ENCODE peak calls at places on chromosomes 3 and 15, in six cellular contexts. D, G, L, C, K and O are unnamed samples.

GRCh38 chr3:155352900-155353490 is 59.5 kb upstream of the STRIT1 start:
- DNase-seq in D (peak; percentile 28), G (peak; percentile 30), K (no peak), C (no peak), L (no peak), O (no peak)

GRCh38 chr15:78177447-78177873 is 28.3 kb downstream of the IDH3A start:
- DNase-seq in K (peak; percentile 14), L (no peak), G (peak; percentile 29), C (peak; percentile 51), D (peak; percentile 65), O (no peak)

GRCh38 chr3:174243194-174243593 is 615.9 kb upstream of the NAALADL2 start:
- DNase-seq in C (no peak), L (no peak), K (no peak), D (no peak), G (no peak), O (no peak)

GRCh38 chr15:74783072-74783807 is 1.4 kb downstream of the CSK start:
- DNase-seq in C (no peak), D (no peak), K (no peak), G (no peak), L (no peak), O (no peak)

GRCh38 chr3:194249323-194250103 is 101.6 kb downstream of the CPN2 start:
- DNase-seq in L (no peak), D (no peak), G (no peak), C (no peak), K (no peak), O (no peak)

GRCh38 chr3:108605491-108605890 is 16.0 kb downstream of the DZIP3 start:
- DNase-seq in L (no peak), D (no peak), K (no peak), G (peak; percentile 12), C (no peak), O (no peak)

GRCh38 chr3:46663611-46664135 is 29.8 kb downstream of the ALS2CL start:
- DNase-seq in C (no peak), G (no peak), K (no peak), L (no peak), D (peak; percentile 48), O (no peak)

GRCh38 chr3:65144791-65145355 is 457.1 kb upstream of the ADAMTS9 start:
- DNase-seq in K (no peak), C (no peak), G (no peak), L (no peak), D (no peak), O (no peak)

GRCh38 chr15:94026458-94026967 is 204.8 kb upstream of the MCTP2 start:
- DNase-seq in C (no peak), D (no peak), K (no peak), G (no peak), L (no peak), O (no peak)

GRCh38 chr3:159418571-159419526 is 569.8 kb upstream of the IL12A start:
- DNase-seq in G (no peak), C (no peak), L (no peak), D (no peak), K (no peak), O (no peak)

GRCh38 chr3:158160958-158161357 is 51.1 kb downstream of the RSRC1 start:
- DNase-seq in L (no peak), G (no peak), K (no peak), C (no peak), D (no peak), O (no peak)

GRCh38 chr3:57727096-57727495 is 29.0 kb upstream of the SLMAP start:
- DNase-seq in K (no peak), C (no peak), G (no peak), D (no peak), L (no peak), O (no peak)

DNA sequence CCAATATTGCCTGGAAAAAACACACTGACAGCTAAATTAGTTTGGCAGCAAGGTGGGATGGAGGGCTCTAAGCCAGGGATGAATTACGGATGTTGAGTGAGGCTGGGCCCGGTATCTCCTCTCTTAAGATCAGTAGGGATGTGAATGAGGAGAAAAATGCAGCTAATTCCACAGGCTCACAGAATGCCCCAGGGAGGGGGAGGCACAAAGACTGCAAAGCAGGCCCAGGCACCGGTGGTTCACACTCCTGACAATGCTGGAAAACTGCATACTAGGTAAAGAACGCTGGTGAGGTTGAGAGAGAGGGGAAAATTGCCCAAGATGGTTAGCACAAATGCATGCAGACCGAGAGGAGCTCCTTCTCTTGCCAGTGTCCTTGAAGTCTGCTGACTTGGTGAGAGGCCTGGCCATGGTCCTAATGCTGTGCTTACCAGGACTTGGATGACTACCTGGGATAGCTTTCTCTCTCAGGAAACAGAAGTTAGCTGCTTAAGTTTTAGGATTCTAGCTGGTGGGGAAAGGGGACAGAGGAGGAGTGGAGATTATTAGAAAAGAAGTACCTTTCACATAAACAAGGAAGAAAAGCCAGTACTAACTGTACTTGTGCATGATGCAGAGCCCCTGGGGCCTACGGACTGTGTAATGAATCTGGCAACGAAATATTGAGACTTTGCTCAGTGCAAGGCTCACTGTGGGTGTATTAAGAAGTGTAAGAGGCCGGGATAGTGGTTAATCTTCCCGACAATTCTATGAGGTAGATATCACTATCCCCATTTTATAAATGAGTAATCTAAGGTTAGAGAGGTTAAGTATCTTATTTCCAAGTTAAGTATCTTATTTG is 89.2 kb downstream of the WDR76 start:
- DNase-seq in G (no peak), C (no peak), L (no peak), D (no peak), K (no peak), O (no peak)
- H3K27ac ChIP-seq in G (no peak overlapping the region), C (no peak overlapping the region), L (no peak overlapping the region), D (no peak overlapping the region), K (peak overlapping the region; percentile 39), O (no peak overlapping the region)

DNA sequence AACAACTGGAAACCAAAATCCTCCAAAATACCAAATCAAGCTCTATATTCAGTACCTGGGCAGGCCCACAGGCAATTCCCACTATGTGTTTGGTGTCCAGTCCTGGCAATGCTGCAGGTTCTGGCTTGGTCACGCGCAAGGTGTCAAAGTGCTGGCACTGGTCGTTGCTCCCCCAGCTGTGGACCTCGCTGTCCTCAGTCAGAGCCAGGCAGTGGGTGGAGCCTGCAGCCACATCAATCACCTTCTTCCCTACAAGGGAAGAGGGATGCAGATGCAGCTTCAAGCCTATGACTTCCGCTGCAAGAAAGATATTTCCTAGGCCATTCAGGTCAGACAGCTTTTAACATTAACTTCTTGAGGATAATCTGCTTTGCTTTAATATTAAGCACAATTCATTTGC is 61.3 kb downstream of the HERC2 start:
- DNase-seq in C (no peak), K (no peak), D (no peak), G (no peak), L (peak; percentile 24), O (no peak)
- H3K27ac ChIP-seq in C (no peak overlapping the region), K (no peak overlapping the region), D (no peak overlapping the region), G (no peak overlapping the region), L (no peak overlapping the region), O (no peak overlapping the region)

DNA sequence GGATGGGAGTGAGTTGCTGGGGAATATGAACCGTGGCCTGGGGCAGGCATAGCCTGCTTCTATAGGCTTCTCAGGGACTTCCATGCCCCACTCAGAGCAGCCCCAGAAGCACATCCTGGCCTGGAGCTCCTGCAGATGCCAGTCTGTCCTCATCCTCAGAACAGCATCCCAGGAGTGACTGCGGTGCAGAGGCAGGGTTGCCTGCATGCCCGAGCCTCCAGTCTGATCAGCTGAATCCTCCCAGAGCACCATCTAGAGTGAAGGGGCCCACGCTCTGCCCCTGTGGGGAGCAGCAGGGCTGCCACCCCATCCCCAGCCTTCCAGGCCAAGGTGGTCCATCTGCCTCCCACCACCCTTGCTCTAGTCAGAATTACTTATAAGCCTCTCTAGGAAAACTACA is 44.7 kb upstream of the APEH start:
- DNase-seq in G (no peak), D (no peak), K (no peak), L (no peak), C (no peak), O (no peak)
- H3K27ac ChIP-seq in G (no peak overlapping the region), D (no peak overlapping the region), K (no peak overlapping the region), L (no peak overlapping the region), C (no peak overlapping the region), O (no peak overlapping the region)

DNA sequence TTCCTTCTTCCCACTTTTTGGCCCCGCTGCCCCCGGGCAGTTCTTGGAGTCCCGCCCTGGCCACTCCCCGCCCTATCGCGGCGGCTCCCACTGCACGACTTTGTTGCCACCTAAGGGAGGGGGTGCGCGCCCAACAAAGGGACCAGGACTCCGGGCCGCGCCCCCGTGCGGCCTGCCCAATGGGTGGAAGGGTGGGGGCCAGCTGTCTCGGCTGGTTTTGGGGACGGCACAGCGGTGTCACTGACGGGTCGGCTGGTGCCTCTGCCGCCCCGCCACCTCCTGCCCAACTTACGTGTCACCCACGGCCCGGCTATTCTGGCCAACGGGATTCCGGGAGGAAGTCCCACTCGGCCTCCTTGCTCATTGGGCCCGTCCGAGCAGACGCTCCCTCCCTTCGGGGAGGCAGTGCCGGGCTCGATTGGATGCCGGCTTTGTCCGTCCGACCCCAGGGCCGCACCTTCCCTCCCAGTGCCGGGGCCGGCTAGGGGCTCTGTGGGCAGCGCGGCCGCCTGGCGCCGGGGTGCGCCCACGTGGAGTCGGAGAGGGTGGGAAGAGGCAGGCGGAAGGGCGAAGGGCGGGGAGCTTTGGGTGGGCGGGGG is at the start of gene GOLIM4:
- DNase-seq in D (peak; percentile 98), K (peak; percentile 95), C (peak; percentile 96), L (peak; percentile 96), G (peak; percentile 97), O (peak; percentile 84)
- H3K27ac ChIP-seq in D (peak within 1 kb of the TSS; percentile 72), K (peak within 1 kb of the TSS; percentile 91), C (peak within 1 kb of the TSS; percentile 94), L (peak within 1 kb of the TSS; percentile 95), G (peak within 1 kb of the TSS; percentile 99), O (peak within 1 kb of the TSS; percentile 93)

GRCh38 chr3:134347516-134347915 is 26.7 kb downstream of the AMOTL2 start:
- DNase-seq in G (peak; percentile 88), K (no peak), L (no peak), C (no peak), D (no peak), O (no peak)
- H3K27ac ChIP-seq in G (peak overlapping the region; percentile 7), K (no peak overlapping the region), L (peak overlapping the region; percentile 67), C (no peak overlapping the region), D (no peak overlapping the region), O (peak overlapping the region; percentile 87)

GRCh38 chr3:168029705-168030104 is 66.0 kb downstream of the GOLIM4 start:
- DNase-seq in K (no peak), D (no peak), C (no peak), L (no peak), G (no peak), O (no peak)

GRCh38 chr3:168021737-168022450 is 73.8 kb downstream of the GOLIM4 start:
- DNase-seq in G (no peak), L (no peak), D (no peak), K (no peak), C (no peak), O (no peak)

GRCh38 chr3:168024537-168024941 is 71.2 kb downstream of the GOLIM4 start:
- DNase-seq in C (no peak), G (no peak), D (no peak), L (no peak), K (no peak), O (no peak)

GRCh38 chr3:168026764-168027163 is 69.0 kb downstream of the GOLIM4 start:
- DNase-seq in L (no peak), G (no peak), D (peak; percentile 41), C (no peak), K (no peak), O (no peak)

GRCh38 chr3:168025076-168025475 is 70.6 kb downstream of the GOLIM4 start:
- DNase-seq in K (no peak), L (no peak), D (no peak), C (no peak), G (no peak), O (no peak)
- H3K27ac ChIP-seq in K (no peak overlapping the region), L (peak overlapping the region; percentile 74), D (peak overlapping the region; percentile 92), C (peak overlapping the region; percentile 33), G (no peak overlapping the region), O (no peak overlapping the region)

GRCh38 chr15:70269991-70270751 is 172.5 kb upstream of the TLE3 start:
- DNase-seq in G (no peak), L (no peak), D (no peak), K (no peak), C (peak; percentile 62), O (no peak)
- H3K27ac ChIP-seq in G (no peak overlapping the region), L (no peak overlapping the region), D (no peak overlapping the region), K (no peak overlapping the region), C (no peak overlapping the region), O (peak overlapping the region; percentile 70)

GRCh38 chr15:62752687-62753517 is 289.6 kb upstream of the TPM1 start:
- DNase-seq in C (no peak), L (no peak), G (no peak), K (no peak), D (no peak), O (no peak)
- H3K27ac ChIP-seq in C (no peak overlapping the region), L (no peak overlapping the region), G (no peak overlapping the region), K (no peak overlapping the region), D (no peak overlapping the region), O (no peak overlapping the region)